ENCODE peak calls at places on chromosome 1, in ten cellular contexts. I, L, N, O, B, R, M, E, C and P are unnamed samples.
A peak's percentile ranks its signal among the peaks of the same experiment; 100 is the strongest.

GRCh38 chr1:25008192-25008485 is 78.1 kb upstream of the RUNX3 start:
- DNase-seq in N (peak; percentile 59), L (no peak), O (no peak), I (no peak), C (no peak), B (no peak), E (no peak), R (no peak), M (no peak), P (no peak)

GRCh38 chr1:3296858-3297257 is 157.6 kb upstream of the ARHGEF16 start:
- DNase-seq in I (no peak), N (no peak), O (no peak), R (no peak), B (no peak), E (no peak), C (no peak), L (no peak), M (no peak), P (no peak)

GRCh38 chr1:208059328-208060017 is 148.5 kb upstream of the CD34 start:
- DNase-seq in B (no peak), M (no peak), R (no peak), N (no peak), I (no peak), C (no peak), L (no peak), O (no peak), E (no peak), P (no peak)

GRCh38 chr1:156118175-156118868 is 3.8 kb downstream of the LMNA start:
- DNase-seq in C (no peak), O (no peak), R (no peak), I (no peak), L (no peak), B (peak; percentile 85), M (no peak), N (peak; percentile 28), E (no peak), P (no peak)

GRCh38 chr1:150596976-150597375 is 17.6 kb upstream of the MCL1 start:
- DNase-seq in B (no peak), L (no peak), N (no peak), R (no peak), E (no peak), C (no peak), I (no peak), O (no peak), M (no peak), P (no peak)

GRCh38 chr1:217137210-217137871 is 414.1 kb upstream of the ESRRG start:
- DNase-seq in L (no peak), M (no peak), E (no peak), O (no peak), C (no peak), N (no peak), B (no peak), I (no peak), R (no peak), P (no peak)

GRCh38 chr1:77407738-77408375 is 126.0 kb downstream of the AK5 start:
- DNase-seq in I (no peak), N (no peak), C (no peak), O (no peak), B (no peak), R (no peak), M (no peak), L (peak; percentile 34), E (no peak), P (no peak)

GRCh38 chr1:179809506-179810366 is 66.6 kb downstream of the FAM163A start:
- DNase-seq in E (peak; percentile 68), N (peak; percentile 91), C (peak; percentile 76), I (peak; percentile 68), B (peak; percentile 46), L (peak; percentile 78), O (peak; percentile 89), R (peak; percentile 70), M (peak; percentile 45), P (peak; percentile 46)

GRCh38 chr1:230708631-230709580 is 5.0 kb downstream of the AGT start:
- DNase-seq in L (peak; percentile 23), M (no peak), N (peak; percentile 55), O (no peak), R (no peak), E (no peak), B (peak; percentile 87), C (no peak), I (no peak), P (no peak)

GRCh38 chr1:211521102-211521815 is 29.3 kb upstream of the RD3 start:
- DNase-seq in C (no peak), E (no peak), O (no peak), M (no peak), B (no peak), I (no peak), L (no peak), R (no peak), N (no peak), P (no peak)

GRCh38 chr1:187244623-187245022 is 415.9 kb downstream of the PLA2G4A start:
- DNase-seq in O (no peak), I (no peak), B (no peak), R (no peak), L (peak; percentile 35), N (peak; percentile 44), E (no peak), C (peak; percentile 89), M (no peak), P (no peak)

GRCh38 chr1:225341642-225342041 is 86.2 kb downstream of the LBR start:
- DNase-seq in I (no peak), L (no peak), R (no peak), C (no peak), E (no peak), N (no peak), M (no peak), O (no peak), B (no peak), P (no peak)

GRCh38 chr1:151372411-151372934 is at the start of gene SELENBP1:
- DNase-seq in M (no peak), C (peak; percentile 98), O (no peak), B (peak; percentile 95), E (peak; percentile 46), L (no peak), I (peak; percentile 78), R (no peak), N (no peak), P (no peak)

GRCh38 chr1:8915446-8915845 is 30.2 kb upstream of the CA6 start:
- DNase-seq in N (peak; percentile 41), I (no peak), E (no peak), R (no peak), L (no peak), O (no peak), C (no peak), B (no peak), M (no peak), P (no peak)

GRCh38 chr1:117788014-117788413 is 141.4 kb downstream of the GDAP2 start:
- DNase-seq in L (no peak), R (no peak), I (no peak), E (no peak), M (no peak), B (no peak), N (no peak), O (no peak), C (no peak), P (no peak)

GRCh38 chr1:211735208-211736170 is 60.1 kb upstream of the NEK2 start:
- DNase-seq in N (peak; percentile 93), I (peak; percentile 76), O (no peak), C (peak; percentile 25), L (peak; percentile 67), R (no peak), M (no peak), B (peak; percentile 18), E (peak; percentile 75), P (no peak)

GRCh38 chr1:172717722-172718455 is 59.0 kb downstream of the FASLG start:
- DNase-seq in N (peak; percentile 65), R (no peak), C (no peak), M (no peak), E (no peak), O (no peak), L (no peak), I (no peak), B (no peak), P (no peak)

GRCh38 chr1:71089536-71090270 is 8.9 kb upstream of the ZRANB2 start:
- DNase-seq in N (peak; percentile 83), E (no peak), L (no peak), M (no peak), R (no peak), O (no peak), I (peak; percentile 25), B (peak; percentile 14), C (no peak), P (no peak)

GRCh38 chr1:38191451-38191850 is 144.9 kb upstream of the POU3F1 start:
- DNase-seq in M (no peak), N (no peak), R (no peak), L (peak; percentile 17), B (peak; percentile 10), C (no peak), I (no peak), O (no peak), E (no peak), P (no peak)

GRCh38 chr1:1137256-1138045 is 21.6 kb upstream of the C1orf159 start:
- DNase-seq in L (no peak), E (no peak), M (peak; percentile 61), O (no peak), R (peak; percentile 61), I (no peak), B (peak; percentile 76), N (no peak), C (peak; percentile 43), P (peak; percentile 9)

GRCh38 chr1:156371553-156372264 is 2.7 kb downstream of the RHBG start:
- DNase-seq in M (no peak), C (no peak), R (no peak), E (no peak), O (no peak), N (peak; percentile 14), L (no peak), I (no peak), B (peak; percentile 30), P (no peak)

GRCh38 chr1:36203554-36204346 is 20.5 kb upstream of the THRAP3 start:
- DNase-seq in N (no peak), E (peak; percentile 44), C (no peak), L (no peak), I (no peak), R (no peak), B (no peak), M (no peak), O (no peak), P (no peak)